ENCODE peak calls at places on chromosome 9, in five cellular contexts. J is hypothalamus, W is retinal pigment epithelial cell, O is glutamatergic neuron, N is brain microvascular endothelial cell. T is an unnamed sample.

GRCh38 chr9:128847803-128848202 is 18.2 kb upstream of the SPOUT1 start:
- DNase-seq in J (no peak), W (no peak), O (no peak), N (no peak), T (no peak)

GRCh38 chr9:95880011-95880690 is 4.7 kb downstream of the ERCC6L2 start:
- DNase-seq in J (no peak), W (no peak), O (no peak), N (peak), T (no peak)

GRCh38 chr9:86187121-86187520 is 72.3 kb downstream of the C9orf153 start:
- DNase-seq in J (no peak), W (no peak), O (no peak), N (no peak), T (no peak)

GRCh38 chr9:77897292-77897691 is 134.3 kb downstream of the GNAQ start:
- DNase-seq in J (no peak), W (no peak), O (no peak), N (peak), T (no peak)

GRCh38 chr9:137138701-137139467 is at the start of gene GRIN1:
- DNase-seq in J (no peak), W (no peak), O (no peak), N (no peak), T (peak)

GRCh38 chr9:113215142-113215541 is 5.9 kb downstream of the FKBP15 start:
- DNase-seq in J (no peak), W (peak), O (no peak), N (no peak), T (no peak)

GRCh38 chr9:130860458-130861316 is 25.6 kb downstream of the ABL1 start:
- DNase-seq in J (peak), W (peak), O (no peak), N (peak), T (peak)

GRCh38 chr9:136023401-136024225 is 62.4 kb upstream of the UBAC1 start:
- DNase-seq in J (no peak), W (no peak), O (no peak), N (peak), T (peak)

GRCh38 chr9:135501261-135502167 is 1.0 kb downstream of the MRPS2 start:
- DNase-seq in J (peak), W (no peak), O (no peak), N (no peak), T (peak)

GRCh38 chr9:22107202-22107601 is 98.1 kb upstream of the CDKN2B start:
- DNase-seq in J (no peak), W (peak), O (no peak), N (peak), T (no peak)

GRCh38 chr9:94511134-94511942 is 43.5 kb upstream of the PCAT7 start:
- DNase-seq in J (no peak), W (no peak), O (no peak), N (no peak), T (no peak)

GRCh38 chr9:2093920-2094597 is 78.9 kb downstream of the SMARCA2 start:
- DNase-seq in J (peak), W (peak), O (no peak), N (peak), T (peak)

GRCh38 chr9:37370968-37371563 is 51.4 kb upstream of the GRHPR start:
- DNase-seq in J (no peak), W (no peak), O (no peak), N (no peak), T (no peak)

GRCh38 chr9:121675381-121675780 is 23.9 kb downstream of the DAB2IP start:
- DNase-seq in J (no peak), W (no peak), O (no peak), N (no peak), T (no peak)

GRCh38 chr9:72089461-72090130 is 29.2 kb upstream of the C9orf57 start:
- DNase-seq in J (no peak), W (no peak), O (no peak), N (no peak), T (no peak)

GRCh38 chr9:98121096-98121495 is 2.1 kb upstream of the TRIM14 start:
- DNase-seq in J (no peak), W (no peak), O (no peak), N (no peak), T (no peak)

GRCh38 chr9:86788456-86788855 is 158.8 kb downstream of the GAS1 start:
- DNase-seq in J (no peak), W (no peak), O (no peak), N (peak), T (no peak)

GRCh38 chr9:96169488-96169887 is 132.5 kb downstream of the HSD17B3 start:
- DNase-seq in J (no peak), W (no peak), O (peak), N (peak), T (peak)

GRCh38 chr9:108272350-108272899 is 583.4 kb downstream of the ACTL7B start:
- DNase-seq in J (peak), W (no peak), O (no peak), N (peak), T (peak)

GRCh38 chr9:135951889-135952663 is 9.1 kb downstream of the UBAC1 start:
- DNase-seq in J (no peak), W (peak), O (no peak), N (peak), T (no peak)

GRCh38 chr9:115964710-115965347 is 188.8 kb upstream of the PAPPA start:
- DNase-seq in J (no peak), W (no peak), O (no peak), N (no peak), T (no peak)

GRCh38 chr9:126704157-126704941 is 90.6 kb downstream of the LMX1B start:
- DNase-seq in J (peak), W (peak), O (no peak), N (peak), T (peak)